ENCODE peak calls at places on chromosomes 5 and 9, in nine cellular contexts. B, V, L, N, A, Y, X, T and Q are unnamed samples.

GRCh38 chr9:97908736-97909135 is 13.6 kb downstream of the TRMO start:
- DNase-seq in B (no peak), V (no peak), T (no peak), L (no peak), Y (no peak), N (no peak), X (no peak), A (no peak), Q (no peak)

GRCh38 chr9:100281069-100281468 is 71.7 kb downstream of the TEX10 start:
- DNase-seq in X (no peak), V (no peak), B (no peak), L (no peak), T (no peak), A (no peak), N (no peak), Y (no peak), Q (no peak)

GRCh38 chr9:3773661-3774060 is 247.9 kb upstream of the RFX3 start:
- DNase-seq in T (no peak), Y (no peak), N (no peak), A (no peak), X (no peak), L (no peak), B (no peak), V (no peak), Q (no peak)

GRCh38 chr9:35675732-35676392 is 2.1 kb downstream of the CA9 start:
- DNase-seq in T (peak; percentile 95), A (peak; percentile 54), V (peak; percentile 48), B (no peak), L (no peak), Y (no peak), X (peak; percentile 96), N (no peak), Q (no peak)

GRCh38 chr9:97853056-97853843 is at the start of gene FOXE1:
- DNase-seq in B (no peak), N (no peak), L (peak; percentile 35), A (no peak), Y (no peak), X (peak; percentile 60), T (peak; percentile 78), V (no peak), Q (no peak)

GRCh38 chr9:111350556-111350955 is 20.5 kb upstream of the OR2K2 start:
- DNase-seq in N (no peak), V (no peak), A (no peak), B (no peak), X (no peak), T (no peak), L (no peak), Y (no peak), Q (no peak)

GRCh38 chr9:82363236-82363635 is 374.7 kb downstream of the SPATA31D1 start:
- DNase-seq in V (no peak), X (no peak), Y (no peak), T (no peak), N (no peak), B (no peak), L (no peak), A (no peak), Q (no peak)

GRCh38 chr5:126523818-126524522 is 71.0 kb downstream of the ALDH7A1 start:
- DNase-seq in B (no peak), Y (no peak), V (no peak), A (no peak), T (no peak), X (no peak), L (no peak), N (no peak), Q (no peak)

GRCh38 chr5:151924564-151925395 is at the start of gene GLRA1:
- DNase-seq in L (peak; percentile 25), T (peak; percentile 93), V (peak; percentile 29), X (peak; percentile 93), N (peak; percentile 67), A (peak; percentile 11), B (peak; percentile 4), Y (peak; percentile 50), Q (no peak)

GRCh38 chr5:179297486-179298180 is 47.6 kb downstream of the ADAMTS2 start:
- DNase-seq in B (no peak), Y (no peak), L (no peak), T (no peak), N (peak; percentile 18), X (no peak), V (no peak), A (no peak), Q (no peak)

GRCh38 chr9:31597977-31598376 is 786.5 kb upstream of the ACO1 start:
- DNase-seq in N (no peak), V (no peak), A (no peak), L (peak; percentile 90), X (no peak), B (no peak), T (no peak), Y (no peak), Q (no peak)

GRCh38 chr5:55620009-55620770 is 85.4 kb upstream of the PLPP1 start:
- DNase-seq in Y (no peak), V (no peak), T (no peak), X (no peak), A (no peak), B (no peak), N (no peak), L (no peak), Q (no peak)

GRCh38 chr9:15221746-15222145 is 85.3 kb downstream of the TTC39B start:
- DNase-seq in L (no peak), X (no peak), T (no peak), Y (no peak), A (no peak), V (no peak), B (no peak), N (no peak), Q (no peak)

GRCh38 chr5:66796306-66797292 is 200.4 kb downstream of the MAST4 start:
- DNase-seq in N (no peak), L (no peak), V (no peak), A (no peak), B (no peak), T (no peak), Y (no peak), X (no peak), Q (no peak)

GRCh38 chr5:123132330-123132729 is 43.3 kb downstream of the PRDM6 start:
- DNase-seq in A (no peak), N (no peak), Y (no peak), L (no peak), B (no peak), T (no peak), X (no peak), V (no peak), Q (no peak)

GRCh38 chr5:122413722-122414121 is 101.7 kb downstream of the SNCAIP start:
- DNase-seq in V (no peak), Y (no peak), L (no peak), A (no peak), B (no peak), T (no peak), N (no peak), X (no peak), Q (no peak)

GRCh38 chr9:113901196-113901818 is 25.2 kb downstream of the ZNF618 start:
- DNase-seq in Y (no peak), B (no peak), T (no peak), A (no peak), L (no peak), X (peak; percentile 18), V (no peak), N (no peak), Q (no peak)

GRCh38 chr5:100761192-100761591 is 141.9 kb downstream of the ST8SIA4 start:
- DNase-seq in A (no peak), V (no peak), X (no peak), N (no peak), B (no peak), T (no peak), Y (no peak), L (no peak), Q (no peak)

GRCh38 chr5:159345861-159346260 is 15.6 kb upstream of the IL12B start:
- DNase-seq in N (no peak), L (no peak), X (no peak), Y (no peak), B (no peak), V (no peak), A (no peak), T (no peak), Q (no peak)

GRCh38 chr9:135502873-135503321 is 2.4 kb downstream of the MRPS2 start:
- DNase-seq in X (no peak), V (no peak), N (no peak), A (no peak), L (no peak), Y (no peak), B (no peak), T (no peak), Q (no peak)

GRCh38 chr9:135501261-135502167 is 1.0 kb downstream of the MRPS2 start:
- DNase-seq in A (peak; percentile 66), X (no peak), Y (no peak), V (no peak), B (no peak), L (no peak), T (peak; percentile 82), N (peak; percentile 61), Q (no peak)

GRCh38 chr9:135500525-135501260 is at the start of gene MRPS2:
- DNase-seq in N (peak; percentile 91), A (peak; percentile 90), X (peak; percentile 97), V (peak; percentile 82), Y (peak; percentile 86), B (peak; percentile 44), L (peak; percentile 81), T (peak; percentile 97), Q (peak; percentile 89)

GRCh38 chr9:135503371-135504261 is 3.1 kb downstream of the MRPS2 start:
- DNase-seq in L (no peak), B (no peak), T (no peak), Y (no peak), X (no peak), N (no peak), V (no peak), A (no peak), Q (no peak)

GRCh38 chr9:135502168-135502872 is 1.8 kb downstream of the MRPS2 start:
- DNase-seq in N (no peak), V (no peak), T (no peak), A (no peak), Y (no peak), L (no peak), X (no peak), B (no peak), Q (no peak)
- H3K4me3 ChIP-seq in N (peak overlapping the region; percentile 94), V (no peak overlapping the region), T (peak overlapping the region; percentile 84), A (no peak overlapping the region), Y (no peak overlapping the region), L (no peak overlapping the region), X (peak overlapping the region; percentile 91), B (peak overlapping the region; percentile 4), Q (peak overlapping the region; percentile 90)

GRCh38 chr5:150132740-150133139 is 22.9 kb downstream of the PDGFRB start:
- DNase-seq in N (no peak), Y (no peak), V (no peak), L (no peak), T (no peak), B (no peak), A (no peak), X (no peak), Q (no peak)
- H3K27ac ChIP-seq in N (peak overlapping the region; percentile 41), Y (no peak overlapping the region), V (no peak overlapping the region), L (no peak overlapping the region), T (no peak overlapping the region), B (peak overlapping the region; percentile 52), A (peak overlapping the region; percentile 37), X (no peak overlapping the region), Q (peak overlapping the region; percentile 98)

GRCh38 chr5:132176987-132177386 is 50.7 kb downstream of the P4HA2 start:
- DNase-seq in B (no peak), N (no peak), A (no peak), T (no peak), Y (no peak), V (no peak), X (no peak), L (no peak), Q (no peak)
- TF ChIP-seq CTCF in B (peak; percentile 33), N (no peak), A (no peak), T (peak; percentile 21), Y (no peak), V (no peak), X (no peak), L (peak; percentile 39), Q (no peak)

GRCh38 chr9:37340961-37341360 is 81.5 kb upstream of the GRHPR start:
- DNase-seq in L (no peak), T (no peak), X (no peak), V (no peak), Y (no peak), N (no peak), A (no peak), B (no peak), Q (no peak)
- H3K4me3 ChIP-seq in L (no peak overlapping the region), T (no peak overlapping the region), X (no peak overlapping the region), V (no peak overlapping the region), Y (no peak overlapping the region), N (no peak overlapping the region), A (no peak overlapping the region), B (no peak overlapping the region), Q (no peak overlapping the region)